ENCODE peak calls at places on chromosome 3, in eight cellular contexts. O, I, N, G, W, P, Z and D are unnamed samples.

GRCh38 chr3:6281662-6282061 is 579.3 kb upstream of the GRM7 start:
- DNase-seq in O (no peak), I (no peak), N (no peak), G (no peak), W (no peak), P (no peak), Z (no peak), D (no peak)

GRCh38 chr3:186054481-186055399 is 54.1 kb downstream of the ETV5 start:
- DNase-seq in O (no peak), I (no peak), N (no peak), G (no peak), W (no peak), P (no peak), Z (no peak), D (no peak)

GRCh38 chr3:155233213-155233612 is 60.3 kb downstream of the STRIT1 start:
- DNase-seq in O (peak; percentile 93), I (peak; percentile 83), N (no peak), G (peak; percentile 79), W (peak; percentile 48), P (peak; percentile 33), Z (no peak), D (peak; percentile 81)

GRCh38 chr3:108882762-108883161 is 60.2 kb downstream of the TRAT1 start:
- DNase-seq in O (no peak), I (no peak), N (no peak), G (no peak), W (no peak), P (no peak), Z (no peak), D (no peak)

GRCh38 chr3:6799264-6799915 is 61.5 kb upstream of the GRM7 start:
- DNase-seq in O (peak; percentile 42), I (no peak), N (no peak), G (peak; percentile 8), W (no peak), P (peak; percentile 39), Z (peak; percentile 19), D (no peak)

GRCh38 chr3:13372126-13372525 is 48.0 kb downstream of the NUP210 start:
- DNase-seq in O (no peak), I (no peak), N (no peak), G (no peak), W (no peak), P (no peak), Z (no peak), D (no peak)

GRCh38 chr3:15279671-15280402 is 52.5 kb downstream of the SH3BP5 start:
- DNase-seq in O (no peak), I (no peak), N (no peak), G (no peak), W (no peak), P (no peak), Z (no peak), D (no peak)

GRCh38 chr3:126965526-126966080 is 17.3 kb upstream of the PLXNA1 start:
- DNase-seq in O (no peak), I (no peak), N (no peak), G (no peak), W (peak; percentile 5), P (no peak), Z (no peak), D (no peak)

GRCh38 chr3:149564079-149564478 is 89.6 kb downstream of the TM4SF4 start:
- DNase-seq in O (no peak), I (no peak), N (no peak), G (no peak), W (no peak), P (no peak), Z (no peak), D (no peak)

GRCh38 chr3:170003881-170004356 is 33.9 kb upstream of the GPR160 start:
- DNase-seq in O (no peak), I (no peak), N (no peak), G (no peak), W (no peak), P (no peak), Z (no peak), D (no peak)

GRCh38 chr3:66475386-66476020 is 25.3 kb downstream of the LRIG1 start:
- DNase-seq in O (no peak), I (no peak), N (no peak), G (no peak), W (no peak), P (no peak), Z (no peak), D (no peak)

GRCh38 chr3:124916837-124917409 is 17.6 kb downstream of the MUC13 start:
- DNase-seq in O (no peak), I (no peak), N (no peak), G (no peak), W (peak; percentile 20), P (no peak), Z (no peak), D (no peak)

GRCh38 chr3:35733276-35733675 is 94.0 kb downstream of the ARPP21 start:
- DNase-seq in O (no peak), I (no peak), N (no peak), G (no peak), W (no peak), P (no peak), Z (no peak), D (no peak)

GRCh38 chr3:34957707-34958106 is 681.6 kb upstream of the ARPP21 start:
- DNase-seq in O (no peak), I (no peak), N (no peak), G (no peak), W (no peak), P (no peak), Z (no peak), D (no peak)

GRCh38 chr3:152386208-152386607 is 117.5 kb downstream of the MBNL1 start:
- DNase-seq in O (no peak), I (no peak), N (no peak), G (no peak), W (no peak), P (no peak), Z (no peak), D (no peak)

GRCh38 chr3:13420051-13420816 is at the start of gene NUP210:
- DNase-seq in O (peak; percentile 63), I (no peak), N (no peak), G (no peak), W (peak; percentile 22), P (peak; percentile 36), Z (no peak), D (peak; percentile 38)

GRCh38 chr3:120180731-120181412 is 86.6 kb upstream of the GSK3B start:
- DNase-seq in O (peak; percentile 60), I (no peak), N (no peak), G (no peak), W (no peak), P (peak; percentile 13), Z (no peak), D (no peak)

DNA sequence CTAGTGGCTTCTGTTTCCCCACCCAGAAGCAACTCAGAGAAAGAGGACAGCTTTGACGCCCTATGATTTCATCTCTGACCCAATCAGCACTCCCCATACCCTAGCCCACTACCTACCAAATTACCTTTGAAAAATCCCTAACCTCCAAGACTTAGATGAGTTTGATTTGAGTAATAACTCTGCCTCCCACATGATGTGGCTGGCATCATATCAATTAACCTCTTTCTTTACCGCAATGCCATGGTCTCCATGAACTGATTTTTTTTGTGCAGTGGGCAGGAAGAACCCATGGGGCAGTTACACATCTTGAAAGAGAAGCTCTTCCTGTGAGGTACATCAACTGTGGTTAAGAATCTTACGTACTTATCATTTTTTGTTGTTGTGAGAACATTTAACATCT is 25.5 kb upstream of the APOD start:
- DNase-seq in O (no peak), I (no peak), N (no peak), G (no peak), W (no peak), P (no peak), Z (no peak), D (no peak)
- H3K9me3 ChIP-seq in O (peaks cover 23% of the 10 kb centered on the region), I (no peaks in the 10 kb centered on the region), N (peaks cover 5% of the 10 kb centered on the region), G (no peaks in the 10 kb centered on the region), W (peaks cover 26% of the 10 kb centered on the region), P (no peaks in the 10 kb centered on the region), Z (peaks cover 4% of the 10 kb centered on the region), D (peaks cover 36% of the 10 kb centered on the region)

GRCh38 chr3:184488577-184488976 is 73.0 kb upstream of the EPHB3 start:
- DNase-seq in O (no peak), I (no peak), N (no peak), G (no peak), W (no peak), P (no peak), Z (no peak), D (no peak)

GRCh38 chr3:184491867-184492615 is 69.5 kb upstream of the EPHB3 start:
- DNase-seq in O (no peak), I (no peak), N (no peak), G (no peak), W (peak; percentile 33), P (peak; percentile 37), Z (no peak), D (peak; percentile 10)

GRCh38 chr3:184486614-184487013 is 75.0 kb upstream of the EPHB3 start:
- DNase-seq in O (no peak), I (no peak), N (no peak), G (no peak), W (no peak), P (no peak), Z (no peak), D (no peak)

GRCh38 chr3:184489457-184489856 is 72.1 kb upstream of the EPHB3 start:
- DNase-seq in O (no peak), I (no peak), N (no peak), G (no peak), W (no peak), P (no peak), Z (no peak), D (no peak)

DNA sequence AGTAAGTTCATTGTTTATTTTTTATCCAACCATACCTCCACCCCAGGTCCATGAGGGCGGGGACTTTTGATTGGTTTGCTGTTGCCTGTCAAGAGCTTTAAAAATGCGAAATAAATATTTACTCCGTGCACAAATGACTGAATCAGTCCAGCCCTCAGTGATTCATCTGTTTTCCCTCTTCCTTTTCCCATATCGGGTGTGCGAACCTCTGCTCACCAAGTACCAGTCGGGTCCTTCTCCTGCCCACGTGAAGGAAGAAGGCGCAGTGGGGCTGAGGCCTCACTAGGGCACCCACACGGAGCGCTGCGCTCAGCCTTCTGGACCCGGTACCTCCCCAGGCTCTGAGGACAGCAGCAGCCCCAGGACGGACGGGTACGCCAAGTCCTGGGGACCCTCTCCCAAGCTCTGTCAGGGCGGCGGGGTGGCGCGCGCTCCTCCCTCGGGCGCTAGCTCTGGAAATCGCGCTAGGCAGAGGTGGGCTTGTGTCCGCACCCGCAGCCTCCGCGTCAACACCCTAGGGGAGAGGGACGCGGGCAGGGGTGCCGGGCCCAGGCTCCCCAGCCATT is 70.5 kb upstream of the EPHB3 start:
- DNase-seq in O (peak; percentile 81), I (no peak), N (no peak), G (no peak), W (no peak), P (peak; percentile 71), Z (no peak), D (no peak)
- H3K27me3 ChIP-seq in O (peaks cover 63% of the 10 kb centered on the region), I (peaks cover 11% of the 10 kb centered on the region), N (peaks cover 64% of the 10 kb centered on the region), G (no peaks in the 10 kb centered on the region), W (peaks cover 94% of the 10 kb centered on the region), P (no peaks in the 10 kb centered on the region), Z (peaks cover 23% of the 10 kb centered on the region), D (peaks cover 48% of the 10 kb centered on the region)

GRCh38 chr3:104279617-104280016 is 1087.1 kb upstream of the ALCAM start:
- DNase-seq in O (peak; percentile 52), I (no peak), N (no peak), G (no peak), W (no peak), P (no peak), Z (no peak), D (peak; percentile 3)
- H3K9me3 ChIP-seq in O (peaks cover 41% of the 10 kb centered on the region), I (peaks cover 7% of the 10 kb centered on the region), N (peaks cover 4% of the 10 kb centered on the region), G (no peaks in the 10 kb centered on the region), W (peaks cover 69% of the 10 kb centered on the region), P (peaks cover 8% of the 10 kb centered on the region), Z (no peaks in the 10 kb centered on the region), D (peaks cover 22% of the 10 kb centered on the region)

DNA sequence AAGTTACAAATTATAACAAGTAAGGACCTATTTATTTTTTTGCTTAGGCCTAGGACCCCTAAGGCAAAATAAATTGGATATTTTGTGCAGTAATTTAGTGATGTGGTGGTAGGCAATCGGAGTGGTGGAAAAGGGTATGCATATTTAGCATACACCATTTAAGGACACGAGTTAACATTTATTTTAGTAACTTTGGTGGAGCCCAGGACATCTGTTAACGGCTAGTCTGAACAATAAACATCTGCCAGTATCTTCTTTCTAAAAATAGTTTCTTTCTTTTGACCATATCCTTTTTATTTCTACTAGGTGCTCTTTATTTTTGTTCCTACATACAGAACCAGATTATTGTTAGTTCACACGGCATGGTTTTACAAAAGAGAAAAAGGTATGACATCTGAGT is 326.3 kb downstream of the CHL1 start:
- DNase-seq in O (no peak), I (no peak), N (no peak), G (no peak), W (no peak), P (no peak), Z (no peak), D (no peak)
- H3K27me3 ChIP-seq in O (no peaks in the 10 kb centered on the region), I (no peaks in the 10 kb centered on the region), N (no peaks in the 10 kb centered on the region), G (no peaks in the 10 kb centered on the region), W (no peaks in the 10 kb centered on the region), P (no peaks in the 10 kb centered on the region), Z (no peaks in the 10 kb centered on the region), D (no peaks in the 10 kb centered on the region)